ENCODE peak calls at places on chromosomes 3 and 15, in seven cellular contexts. T is body of pancreas, S is H54, Q is esophagus squamous epithelium, U is upper lobe of left lung, G is GM12878, X is ovary. P is an unnamed sample.

GRCh38 chr3:68059628-68060027 is 405.2 kb upstream of the SUCLG2 start:
- DNase-seq in G (no peak), X (no peak), Q (no peak), T (no peak), U (no peak), S (no peak), P (no peak)

GRCh38 chr3:46848271-46849097 is 14.8 kb downstream of the MYL3 start:
- DNase-seq in S (peak; percentile 47), T (peak; percentile 19), Q (no peak), U (peak; percentile 21), X (peak; percentile 62), G (no peak), P (no peak)

GRCh38 chr3:56593455-56594158 is 36.6 kb downstream of the CCDC66 start:
- DNase-seq in U (no peak), X (no peak), S (no peak), T (no peak), Q (no peak), G (no peak), P (no peak)

GRCh38 chr15:58434334-58434888 is 2.6 kb downstream of the LIPC start:
- DNase-seq in G (no peak), S (no peak), Q (no peak), X (no peak), U (no peak), T (no peak), P (no peak)

GRCh38 chr3:189260556-189261493 is 89.1 kb downstream of the TPRG1 start:
- DNase-seq in G (no peak), T (no peak), S (no peak), U (peak; percentile 26), Q (no peak), X (no peak), P (no peak)

GRCh38 chr3:46970391-46971091 is 6.0 kb downstream of the CCDC12 start:
- DNase-seq in X (no peak), T (peak; percentile 79), S (no peak), U (peak; percentile 72), Q (no peak), G (no peak), P (no peak)

GRCh38 chr15:59278120-59278519 is 71.5 kb downstream of the LDHAL6B start:
- DNase-seq in S (no peak), Q (no peak), T (no peak), X (no peak), U (no peak), G (no peak), P (no peak)

GRCh38 chr3:86830566-86830965 is 160.4 kb downstream of the VGLL3 start:
- DNase-seq in T (no peak), S (no peak), Q (no peak), G (no peak), X (no peak), U (no peak), P (no peak)

GRCh38 chr15:82829234-82829633 is 19.8 kb downstream of the WHAMM start:
- DNase-seq in G (no peak), U (no peak), S (no peak), Q (no peak), X (no peak), T (no peak), P (no peak)

GRCh38 chr3:178059836-178060235 is 476.4 kb upstream of the KCNMB2 start:
- DNase-seq in G (no peak), U (no peak), Q (no peak), X (no peak), S (no peak), T (no peak), P (no peak)

GRCh38 chr3:119349353-119349752 is 55.2 kb downstream of the ARHGAP31 start:
- DNase-seq in G (no peak), T (no peak), Q (no peak), U (no peak), S (no peak), X (no peak), P (no peak)

GRCh38 chr3:101084404-101084803 is 91.2 kb upstream of the ABI3BP start:
- DNase-seq in Q (no peak), G (no peak), X (no peak), S (no peak), U (no peak), T (no peak), P (no peak)

GRCh38 chr3:119782435-119782834 is 534 bp downstream of the NR1I2 start:
- DNase-seq in S (no peak), X (no peak), U (no peak), G (no peak), Q (no peak), T (no peak), P (no peak)

GRCh38 chr15:78987891-78988360 is 43.1 kb upstream of the CTSH start:
- DNase-seq in Q (no peak), U (no peak), X (no peak), T (no peak), G (no peak), S (no peak), P (no peak)

GRCh38 chr3:186588619-186589018 is 18.1 kb downstream of the DNAJB11 start:
- DNase-seq in U (no peak), Q (no peak), X (no peak), S (no peak), G (no peak), T (no peak), P (no peak)

GRCh38 chr15:65401607-65402240 is 21.0 kb downstream of the IGDCC4 start:
- DNase-seq in S (no peak), G (no peak), Q (no peak), T (no peak), U (peak; percentile 35), X (no peak), P (no peak)

GRCh38 chr3:170044795-170045244 is 7.0 kb downstream of the GPR160 start:
- DNase-seq in S (no peak), T (no peak), G (peak; percentile 91), X (no peak), U (no peak), Q (no peak), P (peak; percentile 26)

GRCh38 chr15:42707873-42708544 is 28.9 kb downstream of the CDAN1 start:
- DNase-seq in S (no peak), X (no peak), U (no peak), G (no peak), T (no peak), Q (no peak), P (no peak)

GRCh38 chr3:135627057-135627456 is 338.5 kb upstream of the PPP2R3A start:
- DNase-seq in U (no peak), X (no peak), S (no peak), G (no peak), T (no peak), Q (no peak), P (no peak)

GRCh38 chr3:131502530-131503327 is at the start of gene MRPL3:
- DNase-seq in S (peak; percentile 51), T (peak; percentile 92), U (peak; percentile 90), G (peak; percentile 44), Q (peak; percentile 24), X (peak; percentile 83), P (peak; percentile 58)
- TF ChIP-seq POLR2A in S (peak; percentile 52), T (peak; percentile 74), U (peak; percentile 23), G (peak; percentile 94), Q (no peak), X (peak; percentile 32), P (peak; percentile 72)

GRCh38 chr3:23945903-23946751 is 1.0 kb downstream of the NR1D2 start:
- DNase-seq in S (peak; percentile 85), T (peak; percentile 99), Q (peak; percentile 81), U (peak; percentile 97), X (peak; percentile 100), G (peak; percentile 66), P (peak; percentile 88)

GRCh38 chr3:23945653-23945902 is 492 bp downstream of the NR1D2 start:
- DNase-seq in U (no peak), G (no peak), X (no peak), S (no peak), Q (no peak), T (no peak), P (no peak)

GRCh38 chr3:23942546-23942945 is 2.5 kb upstream of the NR1D2 start:
- DNase-seq in U (no peak), T (no peak), G (no peak), X (no peak), Q (no peak), S (no peak), P (no peak)

GRCh38 chr3:23944007-23944760 is 902 bp upstream of the NR1D2 start:
- DNase-seq in T (no peak), X (no peak), S (no peak), G (no peak), U (no peak), Q (no peak), P (no peak)

DNA sequence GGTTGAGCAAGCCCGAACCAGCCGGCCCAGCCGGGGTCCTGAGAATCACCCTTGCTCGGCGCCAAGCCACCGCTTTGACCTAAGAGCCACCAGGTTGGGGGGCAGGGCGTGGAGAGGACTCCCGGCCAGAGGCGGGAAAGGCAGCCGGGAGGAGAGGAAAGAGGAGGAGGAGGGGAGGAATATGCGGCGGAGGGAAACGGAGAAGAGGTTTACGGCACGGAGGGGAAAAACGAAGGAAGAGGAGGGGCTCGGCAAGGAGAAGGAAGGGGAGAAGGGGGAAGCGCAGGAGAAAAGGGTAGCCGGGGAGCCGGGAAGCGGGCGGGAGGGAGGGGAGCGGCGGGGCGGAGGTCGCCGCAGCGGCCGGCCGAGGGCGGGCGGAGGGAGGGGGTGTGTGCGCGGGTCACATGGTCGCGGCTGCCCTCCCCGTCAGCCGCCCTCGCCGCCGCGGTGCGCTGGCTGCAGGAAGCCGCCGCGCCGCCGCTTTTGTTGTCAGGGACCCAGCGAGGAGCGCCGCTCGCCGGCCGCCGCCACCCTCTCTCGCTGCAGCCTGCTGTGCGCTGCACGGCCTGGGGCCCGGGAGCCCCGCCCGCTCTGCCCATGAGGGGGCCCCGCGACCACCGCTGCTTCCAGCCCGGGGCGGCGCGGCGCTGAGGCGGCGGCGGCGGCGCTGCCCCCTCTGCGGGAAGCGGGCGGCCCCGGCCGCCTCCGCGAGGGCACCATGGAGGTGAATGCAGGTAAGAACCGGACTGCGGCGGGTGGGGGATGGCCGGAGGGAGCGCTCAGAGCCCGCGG is at the start of gene NR1D2:
- DNase-seq in S (peak; percentile 70), U (peak; percentile 85), G (no peak), T (peak; percentile 87), X (peak; percentile 87), Q (peak; percentile 33), P (peak; percentile 79)
- TF ChIP-seq POLR2A in S (peak; percentile 62), U (peak; percentile 74), G (peak; percentile 76), T (peak; percentile 72), X (peak; percentile 87), Q (no peak), P (no peak)

DNA sequence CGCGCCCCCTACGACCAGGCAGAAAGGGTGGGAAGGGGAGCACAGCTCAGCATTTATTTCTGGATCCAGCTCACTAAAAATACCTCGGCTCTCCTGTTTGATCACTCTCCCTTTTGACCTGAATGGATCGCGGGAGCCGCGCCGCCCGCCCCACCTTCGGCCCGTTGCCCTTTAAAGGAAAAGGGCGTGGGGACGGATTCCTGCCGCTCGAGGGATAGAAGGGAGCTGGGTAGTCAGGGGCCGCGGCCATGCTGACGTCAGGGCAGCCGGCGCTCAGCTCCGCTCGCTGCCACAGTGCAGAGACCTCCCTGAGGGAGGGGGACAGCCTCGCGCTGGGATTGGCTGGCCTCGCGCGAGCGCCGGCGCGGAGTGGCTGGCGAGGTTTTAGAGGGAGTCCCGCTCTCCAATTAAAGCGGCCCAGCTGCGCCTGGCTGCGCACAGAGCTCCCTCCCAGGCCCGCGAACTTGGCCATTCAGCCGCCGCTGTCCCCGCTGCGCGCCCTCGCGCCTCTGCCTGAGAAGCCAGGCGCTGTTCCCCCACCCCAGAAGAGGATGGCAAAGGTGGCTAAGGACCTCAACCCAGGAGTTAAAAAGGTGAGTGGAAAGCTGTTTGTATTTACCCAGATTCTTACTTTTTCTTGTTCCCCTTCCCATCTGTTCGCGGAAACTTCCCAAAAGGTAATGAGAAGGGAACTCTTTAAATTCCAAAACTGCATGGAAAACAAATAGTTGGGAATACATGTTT is at the start of gene LMCD1:
- DNase-seq in G (peak; percentile 64), T (peak; percentile 96), U (peak; percentile 96), Q (peak; percentile 52), X (peak; percentile 94), S (peak; percentile 81), P (peak; percentile 78)
- TF ChIP-seq POLR2A in G (no peak), T (peak; percentile 86), U (no peak), Q (no peak), X (peak; percentile 65), S (peak; percentile 24), P (no peak)

GRCh38 chr3:154050216-154050615 is 71.0 kb upstream of the ARHGEF26 start:
- DNase-seq in S (no peak), T (no peak), Q (no peak), G (no peak), X (no peak), U (no peak), P (no peak)
- TF ChIP-seq POLR2A in S (no peak), T (no peak), Q (no peak), G (no peak), X (no peak), U (no peak), P (no peak)

P was measured in GM12891.